ENCODE peak calls at places on chromosomes 5 and 9, in seven cellular contexts. Y is endothelial cell; A is adrenal gland; L is HEK293T; F is T47D; B is HTR-8/SVneo; C is naive thymus-derived CD8-positive, alpha-beta T cell. Q is an unnamed sample.

GRCh38 chr5:55037816-55038379 is 13.8 kb downstream of the GZMK start:
- DNase-seq in Y (no peak), A (no peak), L (no peak), F (no peak), B (no peak), C (no peak), Q (no peak)

GRCh38 chr5:147037517-147038205 is 159.1 kb upstream of the PPP2R2B start:
- DNase-seq in Y (no peak), A (no peak), L (no peak), F (no peak), B (peak), C (no peak), Q (peak)

GRCh38 chr5:37921452-37921851 is 81.6 kb upstream of the GDNF start:
- DNase-seq in Y (no peak), A (no peak), L (no peak), F (no peak), B (no peak), C (no peak), Q (peak)

GRCh38 chr9:130938652-130939404 is at the start of gene FIBCD1:
- DNase-seq in Y (peak), A (no peak), L (peak), F (peak), B (peak), C (no peak), Q (peak)

GRCh38 chr5:169545762-169546161 is 37.8 kb upstream of the SPDL1 start:
- DNase-seq in Y (no peak), A (no peak), L (no peak), F (no peak), B (peak), C (no peak), Q (peak)

GRCh38 chr5:154723740-154724505 is 31.3 kb upstream of the LARP1 start:
- DNase-seq in Y (no peak), A (no peak), L (no peak), F (no peak), B (no peak), C (no peak), Q (peak)

GRCh38 chr9:91310037-91310436 is 51.7 kb downstream of the AUH start:
- DNase-seq in Y (no peak), A (no peak), L (no peak), F (no peak), B (no peak), C (no peak), Q (no peak)

GRCh38 chr5:72106922-72107873 is at the start of gene MAP1B:
- DNase-seq in Y (peak), A (peak), L (peak), F (no peak), B (peak), C (no peak), Q (peak)

GRCh38 chr9:98848450-98849149 is 41.1 kb downstream of the GALNT12 start:
- DNase-seq in Y (peak), A (peak), L (peak), F (peak), B (peak), C (peak), Q (peak)

GRCh38 chr9:2109066-2109650 is 94.0 kb downstream of the SMARCA2 start:
- DNase-seq in Y (no peak), A (no peak), L (no peak), F (no peak), B (no peak), C (no peak), Q (peak)